ENCODE peak calls at places on chromosome 1, in nine cellular contexts. X is GM12892, M is transverse colon, I is K562, Q is HepG2, J is SK-N-MC, B is stomach, P is HCT116, Z is SK-N-SH. F is an unnamed sample.

GRCh38 chr1:64505232-64505943 is 35.5 kb downstream of the CACHD1 start:
- DNase-seq in J (no peak), Z (peak; percentile 94), B (peak; percentile 61), X (peak; percentile 2), I (peak; percentile 73), P (no peak), M (peak; percentile 67), Q (no peak), F (no peak)

GRCh38 chr1:53077599-53077965 is 15.6 kb downstream of the PODN start:
- DNase-seq in J (no peak), X (no peak), Q (no peak), M (no peak), P (no peak), B (no peak), I (no peak), Z (no peak), F (no peak)

GRCh38 chr1:102858695-102859094 is 249.6 kb downstream of the COL11A1 start:
- DNase-seq in Z (no peak), Q (no peak), X (no peak), M (no peak), J (peak; percentile 50), P (no peak), I (no peak), B (no peak), F (no peak)

GRCh38 chr1:203045336-203045735 is 19.0 kb downstream of the PPFIA4 start:
- DNase-seq in J (no peak), Q (no peak), I (no peak), Z (no peak), P (no peak), X (no peak), M (no peak), B (no peak), F (no peak)

GRCh38 chr1:39576016-39576657 is 453 bp downstream of the PABPC4 start:
- DNase-seq in I (peak; percentile 61), Z (peak; percentile 76), J (no peak), X (peak; percentile 38), P (no peak), M (peak; percentile 38), Q (no peak), B (peak; percentile 30), F (no peak)

GRCh38 chr1:200483491-200484143 is 73.8 kb upstream of the ZNF281 start:
- DNase-seq in Z (peak; percentile 28), B (peak; percentile 31), Q (peak; percentile 77), I (peak; percentile 34), M (no peak), X (peak; percentile 55), P (peak; percentile 91), J (no peak), F (no peak)

GRCh38 chr1:7783178-7783711 is 846 bp upstream of the PER3 start:
- DNase-seq in B (peak; percentile 71), X (peak; percentile 52), J (no peak), P (no peak), Z (no peak), I (peak; percentile 88), Q (peak; percentile 49), M (peak; percentile 72), F (no peak)

GRCh38 chr1:36771678-36772284 is 262.5 kb downstream of the GRIK3 start:
- DNase-seq in X (no peak), J (no peak), P (no peak), I (no peak), Q (no peak), B (no peak), M (no peak), Z (no peak), F (no peak)

GRCh38 chr1:69913967-69914366 is 291.4 kb downstream of the LRRC40 start:
- DNase-seq in M (no peak), B (no peak), X (no peak), I (no peak), Z (no peak), Q (no peak), J (peak; percentile 83), P (no peak), F (no peak)

GRCh38 chr1:208093754-208094719 is 150.1 kb downstream of the PLXNA2 start:
- DNase-seq in I (peak; percentile 83), X (peak; percentile 37), Q (peak; percentile 50), B (peak; percentile 66), J (no peak), P (peak; percentile 31), Z (peak; percentile 67), M (peak; percentile 61), F (no peak)

GRCh38 chr1:46643368-46643775 is 24.8 kb downstream of the ATPAF1 start:
- DNase-seq in P (no peak), Z (no peak), M (peak; percentile 23), J (no peak), X (no peak), Q (peak; percentile 58), B (no peak), I (no peak), F (no peak)

GRCh38 chr1:156337052-156337887 is 822 bp downstream of the CCT3 start:
- DNase-seq in Z (no peak), Q (no peak), M (no peak), I (no peak), P (no peak), J (no peak), B (no peak), X (no peak), F (no peak)

GRCh38 chr1:31102501-31102950 is 37.0 kb upstream of the PUM1 start:
- DNase-seq in Q (no peak), P (no peak), I (peak; percentile 14), Z (peak; percentile 28), B (no peak), J (no peak), X (no peak), M (peak; percentile 49), F (no peak)

GRCh38 chr1:204578867-204579664 is 62.9 kb downstream of the MDM4 start:
- DNase-seq in Z (no peak), X (peak; percentile 62), M (peak; percentile 42), I (no peak), B (peak; percentile 31), Q (no peak), J (no peak), P (no peak), F (no peak)

GRCh38 chr1:235888119-235888643 is 21.5 kb upstream of the LYST start:
- DNase-seq in Z (no peak), I (no peak), B (no peak), X (no peak), P (no peak), M (no peak), Q (no peak), J (no peak), F (no peak)

GRCh38 chr1:156413310-156414246 is 44.6 kb downstream of the RHBG start:
- DNase-seq in X (no peak), P (no peak), M (no peak), Z (no peak), Q (no peak), J (no peak), B (no peak), I (no peak), F (no peak)

GRCh38 chr1:32464716-32465540 is at the start of gene ZBTB8B:
- DNase-seq in M (peak; percentile 60), P (peak; percentile 26), X (peak; percentile 44), Z (peak; percentile 99), Q (peak; percentile 41), J (no peak), I (peak; percentile 74), B (peak; percentile 71), F (no peak)

DNA sequence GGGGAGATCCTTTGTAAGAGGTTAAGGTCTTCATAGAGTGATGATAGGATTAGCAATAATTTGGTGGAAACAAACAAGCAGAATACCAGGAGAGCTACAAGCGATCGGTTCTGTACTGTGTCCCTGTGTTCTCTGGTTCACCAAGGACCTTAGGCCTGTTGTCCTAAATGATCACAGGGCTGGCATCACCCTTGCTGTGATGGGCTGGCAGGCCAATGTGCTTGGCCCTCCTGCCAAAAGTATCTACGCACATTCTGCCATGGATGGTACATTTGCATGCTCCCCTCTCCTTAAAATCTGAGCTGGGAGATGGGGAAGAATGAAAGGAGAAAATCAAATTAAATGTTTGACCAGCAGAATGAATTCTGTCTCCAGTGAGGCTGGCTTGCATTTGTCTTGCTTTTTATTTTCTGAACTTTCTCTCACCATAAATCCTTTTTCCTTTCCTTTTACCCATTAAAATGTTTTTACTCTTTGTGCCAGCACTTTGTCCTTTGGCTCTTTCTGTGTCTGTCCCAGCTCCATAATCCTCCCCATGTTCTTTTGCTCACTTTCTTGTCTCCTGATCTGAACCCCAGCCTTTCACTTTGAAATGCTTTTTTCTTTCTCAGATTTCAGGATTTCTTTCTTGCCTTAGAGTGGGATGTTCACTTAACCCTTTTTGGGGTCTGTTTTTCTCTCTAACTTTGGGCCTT is 51.7 kb downstream of the PBX1 start:
- DNase-seq in X (no peak), J (no peak), I (no peak), Z (no peak), P (no peak), Q (no peak), M (no peak), B (no peak), F (no peak)
- TF ChIP-seq POLR2AphosphoS5 in X (no peak), J (no peak), I (no peak), Z (no peak), P (no peak), Q (no peak), M (no peak), B (no peak), F (peak; percentile 17)

GRCh38 chr1:154729031-154729442 is 121.1 kb upstream of the ADAR start:
- DNase-seq in I (peak; percentile 44), P (no peak), M (no peak), J (no peak), B (no peak), Z (no peak), X (no peak), Q (peak; percentile 6), F (no peak)
- TF ChIP-seq POLR2AphosphoS5 in I (no peak), P (no peak), M (no peak), J (no peak), B (no peak), Z (no peak), X (no peak), Q (no peak), F (no peak)

GRCh38 chr1:24707659-24708058 is 37.6 kb upstream of the CLIC4 start:
- DNase-seq in P (peak; percentile 51), B (no peak), M (no peak), Z (no peak), J (no peak), Q (no peak), I (no peak), X (no peak), F (no peak)

GRCh38 chr1:24704411-24705259 is 40.6 kb upstream of the CLIC4 start:
- DNase-seq in M (no peak), Q (no peak), Z (peak; percentile 46), J (no peak), P (no peak), X (no peak), I (peak; percentile 57), B (no peak), F (no peak)

GRCh38 chr1:24702511-24703293 is 42.5 kb upstream of the CLIC4 start:
- DNase-seq in M (no peak), I (no peak), Q (peak; percentile 38), P (no peak), Z (no peak), X (no peak), B (no peak), J (no peak), F (no peak)

GRCh38 chr1:24708938-24709337 is 36.3 kb upstream of the CLIC4 start:
- DNase-seq in B (no peak), Q (no peak), P (no peak), J (no peak), I (no peak), X (no peak), Z (no peak), M (no peak), F (no peak)

GRCh38 chr1:24705260-24706073 is 39.8 kb upstream of the CLIC4 start:
- DNase-seq in I (peak; percentile 99), M (peak; percentile 82), B (peak; percentile 85), Z (peak; percentile 76), P (peak; percentile 81), X (peak; percentile 57), Q (peak; percentile 98), J (no peak), F (no peak)
- TF ChIP-seq POLR2AphosphoS5 in I (no peak), M (no peak), B (peak; percentile 39), Z (no peak), P (peak; percentile 54), X (no peak), Q (peak; percentile 83), J (peak; percentile 59), F (peak; percentile 10)

GRCh38 chr1:147882535-147882934 is 20.1 kb upstream of the GJA8 start:
- DNase-seq in B (no peak), Q (no peak), P (no peak), I (no peak), M (no peak), X (no peak), Z (no peak), J (no peak), F (no peak)
- TF ChIP-seq POLR2AphosphoS5 in B (no peak), Q (no peak), P (no peak), I (no peak), M (no peak), X (no peak), Z (no peak), J (no peak), F (no peak)